ENCODE peak calls at places on chromosomes 5 and 9, in five cellular contexts. I is neuronal stem cell, B is H9, Z is IMR-90, R is mesendoderm. Q is an unnamed sample.

GRCh38 chr9:136995370-136995769 is 998 bp downstream of the CLIC3 start:
- DNase-seq in Z (no peak), I (no peak), B (no peak), R (no peak), Q (no peak)

GRCh38 chr5:156218364-156219158 is 108.4 kb upstream of the SGCD start:
- DNase-seq in I (no peak), Z (no peak), R (no peak), B (no peak), Q (no peak)

GRCh38 chr5:175555168-175555745 is 76.9 kb downstream of the SFXN1 start:
- DNase-seq in Z (no peak), R (no peak), I (no peak), B (no peak), Q (no peak)

GRCh38 chr5:88236866-88237642 is 31.6 kb downstream of the TMEM161B start:
- DNase-seq in Z (peak), I (no peak), B (no peak), R (peak), Q (no peak)

GRCh38 chr5:142826093-142826492 is 55.9 kb downstream of the ARHGAP26 start:
- DNase-seq in I (no peak), R (no peak), B (no peak), Z (no peak), Q (no peak)

GRCh38 chr9:107694390-107694789 is 204.8 kb upstream of the KLF4 start:
- DNase-seq in Z (no peak), I (no peak), R (no peak), B (no peak), Q (no peak)

GRCh38 chr9:9874270-9874669 is 738.5 kb downstream of the PTPRD start:
- DNase-seq in B (no peak), Z (no peak), R (no peak), I (no peak), Q (no peak)

GRCh38 chr9:131366745-131367401 is 27.0 kb upstream of the PRRC2B start:
- DNase-seq in I (peak), B (peak), R (peak), Z (peak), Q (peak)

GRCh38 chr5:115309751-115310370 is 13.4 kb upstream of the CCDC112 start:
- DNase-seq in B (no peak), Z (peak), R (peak), I (no peak), Q (no peak)

GRCh38 chr9:70031141-70031545 is 12.5 kb upstream of the MAMDC2 start:
- DNase-seq in I (no peak), Z (peak), B (no peak), R (no peak), Q (no peak)

GRCh38 chr9:126750941-126751725 is 53.7 kb upstream of the ZBTB43 start:
- DNase-seq in I (no peak), R (no peak), B (no peak), Z (no peak), Q (no peak)

GRCh38 chr5:143033535-143034260 is 263.5 kb downstream of the ARHGAP26 start:
- DNase-seq in I (no peak), B (no peak), R (no peak), Z (peak), Q (peak)

GRCh38 chr9:96166981-96167380 is 135.0 kb downstream of the HSD17B3 start:
- DNase-seq in R (no peak), Z (no peak), B (no peak), I (no peak), Q (no peak)

GRCh38 chr9:122338536-122338935 is 32.3 kb upstream of the PTGS1 start:
- DNase-seq in Z (no peak), I (no peak), B (no peak), R (no peak), Q (no peak)

GRCh38 chr9:36948051-36948450 is 86.0 kb downstream of the PAX5 start:
- DNase-seq in B (no peak), I (no peak), R (no peak), Z (no peak), Q (no peak)

GRCh38 chr9:133875131-133875530 is 117.0 kb downstream of the VAV2 start:
- DNase-seq in B (no peak), I (no peak), R (no peak), Z (no peak), Q (no peak)

GRCh38 chr9:133877327-133877726 is 114.8 kb downstream of the VAV2 start:
- DNase-seq in R (no peak), Z (no peak), I (no peak), B (no peak), Q (no peak)

GRCh38 chr9:133874659-133875058 is 117.5 kb downstream of the VAV2 start:
- DNase-seq in B (no peak), Z (no peak), R (no peak), I (no peak), Q (peak)

GRCh38 chr9:133876836-133877235 is 115.3 kb downstream of the VAV2 start:
- DNase-seq in B (no peak), R (no peak), I (no peak), Z (no peak), Q (no peak)

DNA sequence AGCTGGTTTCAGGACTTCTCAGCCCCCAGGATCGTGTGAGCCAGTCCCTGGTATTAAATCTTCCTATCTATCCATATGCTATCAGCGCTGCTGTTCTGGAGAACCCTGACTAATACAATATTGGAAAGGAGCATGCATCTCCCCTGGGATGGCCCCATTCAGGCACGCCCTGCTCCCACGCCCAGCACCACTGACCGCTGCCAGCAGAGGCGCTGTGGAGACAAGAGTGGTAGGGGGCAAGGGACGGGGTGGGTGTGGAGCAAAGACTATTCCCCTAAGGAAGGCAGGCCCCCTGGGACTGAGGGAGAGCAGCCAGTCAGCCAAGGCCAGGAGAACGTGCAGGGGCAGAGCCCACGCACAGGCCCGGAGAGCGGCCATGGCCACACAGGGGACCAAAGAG is 116.0 kb downstream of the VAV2 start:
- DNase-seq in R (peak), I (no peak), B (peak), Z (no peak), Q (no peak)
- H3K4ac ChIP-seq in R (no peak), I (peak), B (no peak), Z (no peak), Q (peak)

GRCh38 chr9:35738924-35739323 is 6.5 kb downstream of the CREB3 start:
- DNase-seq in Z (no peak), I (no peak), R (no peak), B (no peak), Q (no peak)

GRCh38 chr9:35740243-35740642 is 7.8 kb downstream of the CREB3 start:
- DNase-seq in Z (no peak), I (no peak), R (no peak), B (no peak), Q (no peak)

GRCh38 chr9:35738186-35738585 is 5.7 kb downstream of the CREB3 start:
- DNase-seq in Z (no peak), I (no peak), B (no peak), R (no peak), Q (no peak)

GRCh38 chr9:35743880-35744518 is 5.0 kb downstream of the GBA2 start:
- DNase-seq in B (no peak), Z (no peak), R (no peak), I (no peak), Q (no peak)

GRCh38 chr9:35741740-35742139 is 7.3 kb downstream of the GBA2 start:
- DNase-seq in R (no peak), B (no peak), Z (no peak), I (no peak), Q (no peak)
- H4K8ac ChIP-seq in R (no peak), B (no peak), Z (no peak), I (no peak), Q (no peak)

GRCh38 chr5:74660863-74661262 is 20.3 kb upstream of the ENC1 start:
- DNase-seq in B (no peak), R (no peak), I (no peak), Z (no peak), Q (no peak)
- H3K4ac ChIP-seq in B (no peak), R (no peak), I (no peak), Z (no peak), Q (no peak)

GRCh38 chr9:113529336-113530009 is 65.9 kb downstream of the RGS3 start:
- DNase-seq in I (no peak), R (no peak), B (no peak), Z (no peak), Q (peak)

GRCh38 chr9:113526841-113527240 is 63.3 kb downstream of the RGS3 start:
- DNase-seq in R (no peak), Z (peak), B (no peak), I (no peak), Q (no peak)

GRCh38 chr9:113528811-113529210 is 65.3 kb downstream of the RGS3 start:
- DNase-seq in R (no peak), B (no peak), I (no peak), Z (no peak), Q (peak)

GRCh38 chr9:113526231-113526746 is 62.8 kb downstream of the RGS3 start:
- DNase-seq in I (no peak), B (no peak), R (no peak), Z (no peak), Q (no peak)

GRCh38 chr9:113528088-113528487 is 64.6 kb downstream of the RGS3 start:
- DNase-seq in R (no peak), Z (no peak), I (no peak), B (no peak), Q (no peak)
- H4K8ac ChIP-seq in R (no peak), Z (no peak), I (no peak), B (no peak), Q (no peak)

GRCh38 chr5:180755601-180756000 is 15.7 kb upstream of the OR2Y1 start:
- DNase-seq in B (no peak), Z (no peak), I (no peak), R (no peak), Q (no peak)
- H3K4ac ChIP-seq in B (no peak), Z (no peak), I (no peak), R (no peak), Q (no peak)